ENCODE peak calls at places on chromosome 22, in seven cellular contexts. C is germinal center; N is lower lobe of right lung; U is naive thymus-derived CD4-positive, alpha-beta T cell; B is activated CD4-positive, alpha-beta T cell treated with anti-CD3 and anti-CD28 coated beads for 36 hours; E is GOT3; J is GM23248. O is an unnamed sample.

GRCh38 chr22:35928273-35928798 is 100.3 kb downstream of the RBFOX2 start:
- DNase-seq in C (no peak), N (no peak), U (no peak), B (no peak), E (no peak), J (no peak), O (no peak)

GRCh38 chr22:35792501-35792900 is 74.8 kb downstream of the APOL5 start:
- DNase-seq in C (no peak), N (no peak), U (no peak), B (no peak), E (no peak), J (no peak), O (no peak)

GRCh38 chr22:20434264-20434751 is 3.3 kb downstream of the SCARF2 start:
- DNase-seq in C (no peak), N (peak), U (no peak), B (no peak), E (no peak), J (no peak), O (no peak)

GRCh38 chr22:44026630-44027511 is 2.8 kb downstream of the PARVB start:
- DNase-seq in C (peak), N (peak), U (peak), B (peak), E (no peak), J (peak), O (no peak)

GRCh38 chr22:35467788-35468187 is 67.8 kb downstream of the MCM5 start:
- DNase-seq in C (no peak), N (peak), U (no peak), B (no peak), E (no peak), J (peak), O (peak)

GRCh38 chr22:37244922-37245722 is 1.1 kb upstream of the RAC2 start:
- DNase-seq in C (peak), N (peak), U (no peak), B (peak), E (no peak), J (no peak), O (no peak)

GRCh38 chr22:22507743-22508273 is 734 bp downstream of the ZNF280B start:
- DNase-seq in C (no peak), N (no peak), U (no peak), B (no peak), E (no peak), J (no peak), O (no peak)

GRCh38 chr22:27100789-27101188 is 443.4 kb downstream of the MIAT start:
- DNase-seq in C (no peak), N (no peak), U (no peak), B (no peak), E (no peak), J (peak), O (peak)

GRCh38 chr22:46514592-46515207 is 22.7 kb downstream of the CELSR1 start:
- DNase-seq in C (no peak), N (no peak), U (no peak), B (no peak), E (no peak), J (peak), O (peak)

GRCh38 chr22:22836635-22837034 is 51.0 kb upstream of the IGLL5 start:
- DNase-seq in C (no peak), N (no peak), U (no peak), B (no peak), E (no peak), J (peak), O (peak)

GRCh38 chr22:46967445-46968358 is 205.3 kb downstream of the TBC1D22A start:
- DNase-seq in C (no peak), N (no peak), U (no peak), B (no peak), E (no peak), J (no peak), O (no peak)

GRCh38 chr22:26846645-26847044 is 189.3 kb downstream of the MIAT start:
- DNase-seq in C (no peak), N (no peak), U (no peak), B (no peak), E (no peak), J (no peak), O (peak)

GRCh38 chr22:32852346-32853251 is 51.1 kb downstream of the TIMP3 start:
- DNase-seq in C (no peak), N (no peak), U (no peak), B (no peak), E (no peak), J (no peak), O (peak)

GRCh38 chr22:50329236-50329635 is 2.4 kb upstream of the DENND6B start:
- DNase-seq in C (no peak), N (no peak), U (no peak), B (no peak), E (no peak), J (peak), O (peak)

GRCh38 chr22:40121463-40121862 is 56.3 kb upstream of the TNRC6B start:
- DNase-seq in C (no peak), N (no peak), U (no peak), B (peak), E (no peak), J (no peak), O (no peak)

GRCh38 chr22:44572414-44573207 is 74.6 kb upstream of the RTL6 start:
- DNase-seq in C (no peak), N (no peak), U (no peak), B (no peak), E (no peak), J (peak), O (no peak)

GRCh38 chr22:20974336-20974955 is 7.4 kb downstream of the AIFM3 start:
- DNase-seq in C (no peak), N (no peak), U (no peak), B (no peak), E (no peak), J (no peak), O (no peak)

GRCh38 chr22:36223504-36223903 is 15.8 kb downstream of the APOL2 start:
- DNase-seq in C (no peak), N (no peak), U (no peak), B (no peak), E (no peak), J (no peak), O (no peak)

GRCh38 chr22:48968201-48968959 is 859.3 kb downstream of the BRD1 start:
- DNase-seq in C (no peak), N (no peak), U (no peak), B (peak), E (no peak), J (no peak), O (no peak)

GRCh38 chr22:35608088-35608487 is 9.0 kb downstream of the MB start:
- DNase-seq in C (no peak), N (no peak), U (no peak), B (no peak), E (no peak), J (no peak), O (no peak)

GRCh38 chr22:20130739-20131592 is 638 bp upstream of the ZDHHC8 start:
- DNase-seq in C (peak), N (peak), U (peak), B (peak), E (no peak), J (peak), O (peak)

GRCh38 chr22:45493286-45493771 is 9.4 kb upstream of the FBLN1 start:
- DNase-seq in C (no peak), N (peak), U (no peak), B (no peak), E (no peak), J (peak), O (no peak)

O was measured in amniotic epithelial cell.